ENCODE peak calls at places on chromosomes 4 and X, in five cellular contexts. P, L, T, O and K are unnamed samples. For H3K9me2 and H3K4me1, the result is how much of the 10 kb centered on the place peaks cover.

GRCh38 chr4:177214935-177215334 is 94.7 kb upstream of the NEIL3 start:
- DNase-seq in P (peak), L (peak), T (no peak), O (no peak), K (no peak)

GRCh38 chrX:153662266-153662665 is 11.3 kb downstream of the PNCK start:
- DNase-seq in P (peak), L (no peak), T (peak), O (peak), K (peak)

GRCh38 chrX:107449490-107450175 is at the start of gene FRMPD3:
- DNase-seq in P (peak), L (no peak), T (peak), O (peak), K (peak)

GRCh38 chr4:1604706-1605205 is 79.4 kb downstream of the FAM53A start:
- DNase-seq in P (no peak), L (peak), T (peak), O (no peak), K (peak)

GRCh38 chr4:53061467-53061866 is 199.3 kb downstream of the RASL11B start:
- DNase-seq in P (no peak), L (no peak), T (no peak), O (no peak), K (no peak)

GRCh38 chr4:108193891-108194672 is 25.4 kb upstream of the LEF1 start:
- DNase-seq in P (no peak), L (no peak), T (no peak), O (peak), K (no peak)

GRCh38 chr4:177308842-177309524 is 691 bp upstream of the NEIL3 start:
- DNase-seq in P (no peak), L (no peak), T (peak), O (no peak), K (no peak)

GRCh38 chrX:71283409-71284143 is at the start of gene NONO:
- DNase-seq in P (peak), L (peak), T (peak), O (peak), K (peak)

GRCh38 chrX:21932277-21932996 is 8.1 kb upstream of the SMS start:
- DNase-seq in P (peak), L (peak), T (no peak), O (no peak), K (no peak)

GRCh38 chrX:30653415-30654131 is at the start of gene GK:
- DNase-seq in P (peak), L (peak), T (peak), O (peak), K (peak)

GRCh38 chrX:155048997-155049619 is 21.8 kb downstream of the CMC4 start:
- DNase-seq in P (peak), L (peak), T (peak), O (peak), K (peak)

GRCh38 chr4:123452585-123452984 is 56.0 kb downstream of the SPRY1 start:
- DNase-seq in P (peak), L (peak), T (peak), O (no peak), K (peak)

GRCh38 chr4:140106277-140106842 is 47.6 kb downstream of the MAML3 start:
- DNase-seq in P (no peak), L (no peak), T (no peak), O (no peak), K (no peak)

GRCh38 chr4:962231-963208 is 10.8 kb downstream of the DGKQ start:
- DNase-seq in P (no peak), L (no peak), T (peak), O (no peak), K (no peak)

DNA sequence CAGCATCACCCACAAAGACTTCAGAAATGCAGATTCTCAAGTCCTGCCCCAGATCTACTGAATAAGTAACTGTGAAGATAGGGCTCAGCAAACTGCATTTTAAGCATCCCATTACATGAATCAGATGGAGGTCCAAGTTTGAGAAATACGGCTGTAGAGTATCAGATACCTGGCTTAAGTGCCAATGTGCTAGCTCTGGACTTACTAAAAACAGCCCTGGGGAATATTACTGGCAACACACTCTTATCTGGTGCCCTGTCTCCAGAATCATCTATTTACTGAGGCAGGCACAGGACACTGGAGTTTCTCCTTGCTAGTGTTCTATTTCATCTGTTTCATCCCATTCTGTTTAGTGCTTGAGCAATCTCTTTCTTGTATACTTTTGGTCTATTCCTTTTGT is 105.1 kb downstream of the SPOCK3 start:
- DNase-seq in P (no peak), L (no peak), T (no peak), O (no peak), K (no peak)
- H2AFZ ChIP-seq in P (no peak), L (no peak), T (no peak), O (no peak), K (no peak)

GRCh38 chr4:95105112-95105511 is 347.4 kb downstream of the BMPR1B start:
- DNase-seq in P (no peak), L (no peak), T (no peak), O (no peak), K (no peak)

GRCh38 chr4:95107635-95108034 is 349.9 kb downstream of the BMPR1B start:
- DNase-seq in P (peak), L (peak), T (no peak), O (no peak), K (no peak)

GRCh38 chr4:95106408-95106928 is 348.7 kb downstream of the BMPR1B start:
- DNase-seq in P (peak), L (peak), T (no peak), O (no peak), K (no peak)

GRCh38 chr4:95105983-95106382 is 348.2 kb downstream of the BMPR1B start:
- DNase-seq in P (peak), L (no peak), T (no peak), O (no peak), K (no peak)

GRCh38 chr4:95107004-95107403 is 349.2 kb downstream of the BMPR1B start:
- DNase-seq in P (peak), L (peak), T (no peak), O (no peak), K (no peak)
- H3K9me2 ChIP-seq in P (under half), L (under half), T (under half), O (under half), K (under half)

GRCh38 chr4:2817701-2818350 is 24.9 kb downstream of the SH3BP2 start:
- DNase-seq in P (peak), L (peak), T (no peak), O (peak), K (peak)
- H3K4me1 ChIP-seq in P (under half), L (under half), T (under half), O (under half), K (under half)

GRCh38 chr4:130812117-130812765 is 1716.3 kb downstream of the C4orf33 start:
- DNase-seq in P (no peak), L (no peak), T (no peak), O (no peak), K (no peak)
- H2AFZ ChIP-seq in P (no peak), L (no peak), T (peak), O (peak), K (no peak)

GRCh38 chr4:26424143-26424542 is 66.1 kb downstream of the CCKAR start:
- DNase-seq in P (no peak), L (no peak), T (no peak), O (no peak), K (no peak)

GRCh38 chr4:26418107-26418506 is 72.2 kb downstream of the CCKAR start:
- DNase-seq in P (no peak), L (no peak), T (no peak), O (no peak), K (no peak)

GRCh38 chr4:26420438-26420837 is 69.8 kb downstream of the CCKAR start:
- DNase-seq in P (peak), L (no peak), T (no peak), O (no peak), K (no peak)

GRCh38 chr4:26418850-26419249 is 71.4 kb downstream of the CCKAR start:
- DNase-seq in P (no peak), L (no peak), T (no peak), O (no peak), K (no peak)

DNA sequence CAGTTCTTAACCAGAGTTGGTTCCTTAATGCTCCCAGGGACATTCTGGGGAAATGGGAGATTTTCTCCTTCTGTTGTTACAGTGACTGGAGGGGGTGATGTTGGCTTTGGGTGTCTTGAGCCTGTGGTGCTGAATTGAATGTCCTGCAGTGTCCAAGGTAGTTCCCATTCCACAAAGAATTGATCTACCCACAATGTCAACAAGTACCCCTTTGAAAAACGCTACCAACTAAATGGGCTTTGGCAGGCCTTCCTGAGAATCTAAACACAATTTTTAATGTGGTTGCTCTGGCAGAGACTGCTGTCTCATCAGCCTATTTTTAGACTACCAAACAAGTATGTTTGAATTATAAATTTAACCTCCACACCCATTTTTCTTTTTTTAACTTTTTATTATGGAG is 69.4 kb downstream of the CCKAR start:
- DNase-seq in P (peak), L (no peak), T (no peak), O (no peak), K (no peak)
- H3K9me2 ChIP-seq in P (under half), L (under half), T (under half), O (under half), K (under half)

GRCh38 chr4:113407409-113407808 is 354.1 kb downstream of the CAMK2D start:
- DNase-seq in P (no peak), L (no peak), T (peak), O (peak), K (no peak)

GRCh38 chr4:113406723-113407016 is 354.9 kb downstream of the CAMK2D start:
- DNase-seq in P (no peak), L (peak), T (no peak), O (no peak), K (no peak)

GRCh38 chr4:113404167-113404571 is 354.7 kb downstream of the ANK2 start:
- DNase-seq in P (no peak), L (no peak), T (no peak), O (no peak), K (peak)

GRCh38 chr4:113404846-113405245 is 355.4 kb downstream of the ANK2 start:
- DNase-seq in P (no peak), L (no peak), T (no peak), O (no peak), K (peak)

DNA sequence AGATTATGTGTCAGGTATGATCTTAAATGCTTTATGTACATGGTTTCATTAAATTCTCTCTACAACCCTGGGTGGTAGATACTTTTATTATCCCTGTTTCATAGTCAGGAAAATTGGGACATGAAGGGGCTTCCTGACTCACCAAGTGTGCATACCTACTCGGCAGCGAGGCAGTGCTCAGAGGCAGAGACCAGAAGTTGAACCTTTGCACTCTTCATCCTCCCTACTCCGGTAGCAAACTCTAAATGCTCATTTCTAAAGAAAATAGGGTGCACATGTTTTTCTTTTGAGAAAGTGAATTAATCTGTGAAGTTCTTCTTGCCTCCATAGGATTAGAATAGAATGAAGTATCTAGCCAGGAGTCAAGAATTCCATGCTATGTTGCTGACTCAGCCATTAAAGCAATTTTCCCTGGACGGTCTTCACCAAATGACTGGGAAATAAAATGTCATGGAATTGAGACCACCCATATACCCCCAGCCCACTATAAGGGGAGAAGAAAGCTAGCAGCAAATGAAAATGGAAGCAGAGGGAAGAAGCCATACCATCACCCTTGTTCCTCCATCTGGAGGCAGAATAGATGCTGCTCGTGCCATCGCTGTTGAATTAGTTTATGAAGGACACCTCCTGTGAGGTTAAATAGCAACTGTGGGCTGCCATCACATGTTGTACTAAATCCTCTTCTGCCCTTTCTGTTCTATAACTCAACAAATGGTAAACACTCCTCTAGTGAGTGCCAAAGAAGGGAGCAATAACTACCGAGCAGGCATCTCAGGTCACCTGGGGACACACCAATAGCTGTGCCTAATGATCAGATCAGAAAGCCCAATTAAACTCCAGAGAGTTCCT is 355.4 kb downstream of the CAMK2D start:
- DNase-seq in P (no peak), L (no peak), T (no peak), O (no peak), K (no peak)
- H3K4me1 ChIP-seq in P (under half), L (under half), T (under half), O (under half), K (under half)

GRCh38 chr4:4668355-4669210 is 126.7 kb upstream of the STX18 start:
- DNase-seq in P (no peak), L (no peak), T (no peak), O (no peak), K (no peak)
- H2AFZ ChIP-seq in P (no peak), L (no peak), T (no peak), O (no peak), K (no peak)